ENCODE peak calls at places on chromosome 15, in six cellular contexts. Z, P, X, G, D and H are unnamed samples.

GRCh38 chr15:64536244-64536836 is 76.0 kb downstream of the ZNF609 start:
- DNase-seq in P (no peak), D (peak), X (no peak), G (no peak), Z (peak), H (no peak)

GRCh38 chr15:63872759-63873510 is 39.2 kb upstream of the HERC1 start:
- DNase-seq in G (no peak), X (no peak), P (no peak), D (no peak), Z (no peak), H (no peak)

GRCh38 chr15:101051291-101052030 is 132.3 kb downstream of the LRRK1 start:
- DNase-seq in G (no peak), P (no peak), Z (no peak), D (peak), X (no peak), H (no peak)

GRCh38 chr15:52102468-52102867 is 10.1 kb downstream of the BCL2L10 start:
- DNase-seq in Z (no peak), G (no peak), X (no peak), D (no peak), P (no peak), H (no peak)

GRCh38 chr15:90644526-90644925 is 72.6 kb upstream of the BLM start:
- DNase-seq in P (no peak), X (no peak), Z (no peak), G (no peak), D (no peak), H (no peak)

GRCh38 chr15:60353245-60353940 is 44.4 kb downstream of the ANXA2 start:
- DNase-seq in P (no peak), D (no peak), Z (no peak), G (no peak), X (no peak), H (no peak)

GRCh38 chr15:70792171-70792573 is 28.8 kb upstream of the UACA start:
- DNase-seq in P (no peak), Z (peak), D (no peak), G (no peak), X (no peak), H (no peak)

GRCh38 chr15:36432162-36432561 is 147.3 kb upstream of the CDIN1 start:
- DNase-seq in P (no peak), Z (no peak), X (no peak), G (no peak), D (no peak), H (no peak)

GRCh38 chr15:41559489-41560177 is 621 bp downstream of the TYRO3 start:
- DNase-seq in P (no peak), Z (no peak), X (no peak), D (peak), G (no peak), H (no peak)

GRCh38 chr15:69826818-69827174 is 270.9 kb downstream of the TLE3 start:
- DNase-seq in D (no peak), Z (no peak), G (no peak), X (no peak), P (no peak), H (no peak)

GRCh38 chr15:37518436-37518835 is 416.0 kb upstream of the TMCO5A start:
- DNase-seq in Z (no peak), G (no peak), X (no peak), D (no peak), P (no peak), H (no peak)

GRCh38 chr15:58329781-58330467 is 101.9 kb upstream of the LIPC start:
- DNase-seq in G (no peak), Z (no peak), P (no peak), X (no peak), D (no peak), H (no peak)

GRCh38 chr15:26848498-26848897 is 18.4 kb upstream of the GABRA5 start:
- DNase-seq in Z (no peak), P (no peak), G (no peak), X (no peak), D (no peak), H (no peak)

GRCh38 chr15:67066041-67067021 is 929 bp downstream of the SMAD3 start:
- DNase-seq in P (no peak), X (no peak), G (no peak), Z (no peak), D (peak), H (no peak)

GRCh38 chr15:71250936-71251468 is 135.7 kb downstream of the THSD4 start:
- DNase-seq in D (no peak), P (no peak), G (no peak), X (no peak), Z (no peak), H (no peak)

GRCh38 chr15:75191235-75191634 is 10.4 kb upstream of the C15orf39 start:
- DNase-seq in P (no peak), Z (no peak), X (no peak), D (no peak), G (no peak), H (no peak)

GRCh38 chr15:60255390-60255789 is 142.4 kb downstream of the ANXA2 start:
- DNase-seq in P (no peak), G (no peak), Z (no peak), X (no peak), D (no peak), H (no peak)

GRCh38 chr15:77034620-77035467 is 36.1 kb downstream of the TSPAN3 start:
- DNase-seq in Z (no peak), D (peak), X (peak), G (no peak), P (no peak), H (peak)

GRCh38 chr15:25767356-25768151 is 95.6 kb downstream of the ATP10A start:
- DNase-seq in D (peak), Z (no peak), G (no peak), X (no peak), P (no peak), H (no peak)

GRCh38 chr15:29132110-29132420 is 137.6 kb downstream of the NSMCE3 start:
- DNase-seq in X (no peak), P (no peak), G (no peak), Z (no peak), D (no peak), H (no peak)

GRCh38 chr15:99929266-99929665 is 196.0 kb upstream of the LYSMD4 start:
- DNase-seq in D (no peak), G (no peak), X (no peak), Z (no peak), P (no peak), H (no peak)

GRCh38 chr15:81071130-81071529 is 62.9 kb upstream of the CFAP161 start:
- DNase-seq in X (no peak), G (no peak), Z (no peak), P (no peak), D (no peak), H (no peak)

GRCh38 chr15:86213420-86213819 is 133.7 kb downstream of the AGBL1 start:
- DNase-seq in P (no peak), G (no peak), X (no peak), Z (no peak), D (no peak), H (no peak)